ENCODE peak calls at places on chromosome 12, in four cellular contexts. F, R, P and E are unnamed samples.

GRCh38 chr12:88572785-88573565 is 7.3 kb downstream of the KITLG start:
- DNase-seq in F (peak), R (no peak), P (no peak), E (no peak)

GRCh38 chr12:110223777-110224378 is 57.2 kb upstream of the ATP2A2 start:
- DNase-seq in F (no peak), R (no peak), P (no peak), E (no peak)

GRCh38 chr12:83320350-83320749 is 633.6 kb downstream of the TMTC2 start:
- DNase-seq in F (no peak), R (no peak), P (no peak), E (no peak)

GRCh38 chr12:116074686-116075085 is 202.8 kb downstream of the MED13L start:
- DNase-seq in F (peak), R (no peak), P (no peak), E (no peak)

GRCh38 chr12:106771425-106771824 is 3.1 kb upstream of the RIC8B start:
- DNase-seq in F (no peak), R (no peak), P (no peak), E (no peak)

GRCh38 chr12:3935078-3935477 is 61.9 kb upstream of the PARP11 start:
- DNase-seq in F (no peak), R (no peak), P (no peak), E (no peak)

GRCh38 chr12:28421374-28421773 is 231.1 kb downstream of the CCDC91 start:
- DNase-seq in F (no peak), R (no peak), P (no peak), E (no peak)

GRCh38 chr12:94686834-94687628 is 36.7 kb upstream of the TMCC3 start:
- DNase-seq in F (no peak), R (no peak), P (no peak), E (no peak)

GRCh38 chr12:123712780-123713319 is 697 bp downstream of the ATP6V0A2 start:
- DNase-seq in F (peak), R (no peak), P (peak), E (no peak)

GRCh38 chr12:51631591-51631990 is 40.6 kb downstream of the SCN8A start:
- DNase-seq in F (peak), R (no peak), P (no peak), E (no peak)

GRCh38 chr12:53938276-53939140 is at the start of gene HOXC13:
- DNase-seq in F (peak), R (peak), P (peak), E (peak)

GRCh38 chr12:90013409-90013808 is 304.8 kb upstream of the ATP2B1 start:
- DNase-seq in F (peak), R (no peak), P (no peak), E (no peak)

GRCh38 chr12:65122661-65123060 is 1.6 kb upstream of the WIF1 start:
- DNase-seq in F (no peak), R (no peak), P (no peak), E (no peak)

GRCh38 chr12:96720363-96720705 is 186.7 kb upstream of the NEDD1 start:
- DNase-seq in F (no peak), R (no peak), P (no peak), E (peak)

GRCh38 chr12:124558298-124558697 is 9.1 kb downstream of the NCOR2 start:
- DNase-seq in F (no peak), R (no peak), P (no peak), E (no peak)

GRCh38 chr12:50620975-50621360 is 116.2 kb downstream of the DIP2B start:
- DNase-seq in F (peak), R (no peak), P (no peak), E (no peak)

GRCh38 chr12:21773263-21773741 is 1.2 kb downstream of the KCNJ8 start:
- DNase-seq in F (no peak), R (no peak), P (peak), E (peak)

GRCh38 chr12:124338876-124339603 is 44.1 kb downstream of the RFLNA start:
- DNase-seq in F (no peak), R (no peak), P (no peak), E (no peak)

GRCh38 chr12:1632702-1633101 is 3.7 kb downstream of the WNT5B start:
- DNase-seq in F (no peak), R (no peak), P (no peak), E (no peak)

GRCh38 chr12:5921966-5922365 is 23.1 kb downstream of the ANO2 start:
- DNase-seq in F (no peak), R (no peak), P (no peak), E (no peak)

GRCh38 chr12:118055144-118055557 is 5.8 kb downstream of the WSB2 start:
- DNase-seq in F (no peak), R (peak), P (peak), E (peak)

DNA sequence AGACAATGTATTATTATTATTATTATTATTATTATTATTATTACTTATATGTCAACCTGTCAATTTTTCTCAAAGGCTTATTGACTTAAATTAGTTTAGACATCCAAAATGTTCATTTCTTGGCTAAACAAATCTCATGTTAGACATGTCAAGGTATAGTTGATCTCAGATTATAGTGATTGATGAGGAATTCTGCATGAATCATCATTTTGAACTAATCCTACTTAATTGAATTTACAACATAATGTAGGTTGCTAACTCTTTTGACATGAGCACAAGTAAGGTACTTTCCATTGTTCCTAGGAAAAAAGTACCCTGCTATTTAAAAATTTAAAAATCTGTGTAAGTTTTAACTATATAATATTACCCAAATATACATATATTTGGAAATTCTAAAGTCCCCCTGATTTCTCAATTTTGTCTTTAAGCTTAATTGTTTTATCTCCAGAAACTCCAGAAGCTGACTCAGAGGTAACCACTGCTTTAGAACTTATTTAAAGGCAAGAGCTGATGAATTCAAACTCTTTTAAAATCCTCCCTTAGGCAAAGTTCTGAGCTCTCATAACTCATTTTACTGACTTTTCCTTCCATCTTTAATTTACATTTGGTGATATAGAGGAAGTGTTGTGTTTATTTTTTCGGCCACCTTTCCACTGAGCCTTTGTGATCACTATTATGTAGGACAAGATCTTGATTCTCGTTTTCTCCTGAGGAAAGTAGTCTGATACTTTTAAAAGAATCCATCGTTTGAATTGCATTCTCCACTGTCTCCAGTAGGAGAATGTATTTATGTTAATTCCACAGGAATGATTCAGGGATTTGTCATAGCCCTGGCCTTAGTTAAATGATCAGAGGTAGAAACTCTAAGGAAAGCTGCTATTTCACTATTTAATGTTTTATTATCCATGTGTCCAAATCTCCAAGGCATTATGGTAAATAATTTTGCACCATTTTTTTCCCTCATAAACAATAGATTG is 1304.5 kb downstream of the AACS start:
- DNase-seq in F (peak), R (no peak), P (no peak), E (no peak)
- TF ChIP-seq CTCF in F (peak), R (no peak), P (no peak), E (no peak)

DNA sequence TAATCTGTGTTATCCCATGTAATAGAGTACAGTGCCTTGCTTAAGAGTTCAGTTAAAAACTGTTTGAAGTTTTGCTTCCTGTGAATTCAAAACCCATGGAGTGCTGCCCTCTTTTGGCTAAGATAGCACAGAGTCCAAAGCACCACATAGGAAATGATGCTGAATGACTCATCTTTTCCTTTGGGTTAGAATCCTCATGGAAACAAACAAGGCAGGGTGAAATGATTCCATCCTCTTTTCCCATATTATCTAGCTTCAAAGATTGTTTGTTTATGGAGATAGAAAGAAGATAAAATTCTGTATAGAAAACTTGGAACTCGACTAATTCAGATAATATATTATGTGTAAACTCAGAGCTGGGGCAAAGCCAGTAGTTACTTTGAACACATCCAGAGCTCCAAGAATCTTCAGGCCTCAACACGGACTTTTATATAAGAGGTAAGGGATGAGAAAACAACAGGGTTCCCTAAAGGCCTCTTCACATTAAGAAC is 87.4 kb downstream of the OTOGL start:
- DNase-seq in F (peak), R (peak), P (peak), E (peak)
- TF ChIP-seq CTCF in F (peak), R (peak), P (peak), E (peak)

GRCh38 chr12:62468935-62469334 is 2.3 kb downstream of the MON2 start:
- DNase-seq in F (no peak), R (no peak), P (no peak), E (no peak)

GRCh38 chr12:62469704-62470103 is 3.1 kb downstream of the MON2 start:
- DNase-seq in F (no peak), R (no peak), P (no peak), E (no peak)

GRCh38 chr12:62468394-62468793 is 1.8 kb downstream of the MON2 start:
- DNase-seq in F (no peak), R (no peak), P (no peak), E (no peak)

GRCh38 chr12:62466018-62466595 is 519 bp upstream of the MON2 start:
- DNase-seq in F (peak), R (no peak), P (peak), E (peak)

GRCh38 chr12:62466596-62467411 is at the start of gene MON2:
- DNase-seq in F (peak), R (peak), P (peak), E (peak)
- TF ChIP-seq CTCF in F (no peak), R (no peak), P (no peak), E (no peak)

GRCh38 chr12:42458575-42458974 is 131.0 kb downstream of the PRICKLE1 start:
- DNase-seq in F (no peak), R (no peak), P (no peak), E (no peak)
- TF ChIP-seq CTCF in F (no peak), R (no peak), P (no peak), E (no peak)

GRCh38 chr12:7387289-7387688 is 56.7 kb downstream of the CD163L1 start:
- DNase-seq in F (no peak), R (no peak), P (no peak), E (no peak)
- TF ChIP-seq CTCF in F (no peak), R (no peak), P (no peak), E (no peak)

DNA sequence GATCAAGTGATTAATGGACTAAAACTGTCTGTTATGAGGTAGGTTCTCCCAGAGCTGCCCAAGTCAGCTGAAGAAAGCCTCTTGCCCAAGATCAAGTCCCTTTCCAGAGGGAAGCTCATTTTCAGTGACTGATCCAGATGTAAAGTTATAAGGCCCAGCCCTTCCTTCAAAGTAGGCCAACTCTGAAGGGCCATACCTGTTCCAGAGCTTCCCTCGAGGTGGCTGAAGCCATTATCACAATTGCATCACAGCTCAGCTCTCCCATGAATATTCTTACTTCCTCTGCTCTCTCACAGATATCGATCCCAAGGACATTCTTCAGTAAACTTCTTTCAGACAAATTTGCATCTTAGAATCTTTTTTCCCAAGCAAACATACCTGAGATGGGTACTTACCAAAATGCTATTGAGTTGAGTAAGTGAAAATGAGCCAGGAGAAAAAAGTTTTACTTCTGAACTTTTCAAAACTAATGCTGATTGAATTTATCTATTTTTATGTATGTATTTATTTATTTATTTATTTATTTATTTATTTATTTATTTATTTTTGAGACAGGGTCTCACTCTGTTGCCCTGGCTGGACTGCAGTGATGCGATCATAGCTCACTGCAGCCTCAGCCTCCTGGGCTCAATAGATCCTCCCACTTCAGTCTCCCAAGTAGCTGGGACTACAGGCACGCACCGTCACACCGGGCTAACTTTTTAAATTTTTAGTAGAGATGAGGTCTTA is 42.6 kb upstream of the USP15 start:
- DNase-seq in F (no peak), R (no peak), P (no peak), E (no peak)
- TF ChIP-seq CTCF in F (no peak), R (no peak), P (no peak), E (no peak)

DNA sequence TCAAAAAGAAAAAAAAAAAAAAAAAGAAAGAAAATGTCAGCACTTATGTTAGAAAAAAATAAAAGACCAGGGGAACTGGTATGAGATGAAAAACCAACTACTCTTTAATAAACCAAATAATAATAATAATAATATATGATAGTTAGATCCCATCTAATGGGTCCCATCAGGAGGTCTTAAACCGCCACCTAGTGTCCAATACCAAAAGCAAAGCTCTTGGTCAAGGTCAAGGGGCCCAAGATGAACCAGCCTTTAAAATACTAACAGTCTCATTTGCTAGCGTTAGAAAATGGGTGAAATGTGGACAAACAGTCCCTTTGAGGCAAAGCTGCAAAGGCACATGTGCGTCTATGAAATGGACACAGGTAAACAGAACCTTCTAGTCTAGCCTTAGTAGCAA is 12.3 kb downstream of the BRAP start:
- DNase-seq in F (peak), R (no peak), P (no peak), E (no peak)
- TF ChIP-seq CTCF in F (peak), R (no peak), P (peak), E (peak)